ENCODE peak calls at places on chromosomes 5 and 9, in nine cellular contexts. Y, K, H, U, F, C, B, Q and J are unnamed samples. For H3K36me3, the result is how much of the 10 kb centered on the place peaks cover.

GRCh38 chr5:104412649-104413240 is 850.2 kb upstream of the NUDT12 start:
- DNase-seq in Y (peak), K (no peak), H (peak), U (no peak), F (peak), C (peak), B (no peak), Q (no peak), J (no peak)

GRCh38 chr5:1016036-1016435 is 7.4 kb downstream of the NKD2 start:
- DNase-seq in Y (no peak), K (no peak), H (no peak), U (no peak), F (no peak), C (no peak), B (no peak), Q (no peak), J (peak)

GRCh38 chr5:53490747-53491146 is 10.3 kb downstream of the FST start:
- DNase-seq in Y (no peak), K (no peak), H (no peak), U (no peak), F (no peak), C (peak), B (no peak), Q (no peak), J (no peak)

GRCh38 chr9:6779417-6780241 is 21.9 kb downstream of the KDM4C start:
- DNase-seq in Y (peak), K (no peak), H (no peak), U (peak), F (no peak), C (peak), B (no peak), Q (no peak), J (no peak)

GRCh38 chr5:26649000-26649399 is 389.4 kb downstream of the CDH9 start:
- DNase-seq in Y (no peak), K (no peak), H (no peak), U (no peak), F (no peak), C (no peak), B (no peak), Q (no peak), J (no peak)

GRCh38 chr5:180291234-180291940 is 496 bp downstream of the MAPK9 start:
- DNase-seq in Y (peak), K (no peak), H (peak), U (peak), F (peak), C (no peak), B (no peak), Q (peak), J (no peak)

GRCh38 chr9:130501645-130502044 is 56.9 kb downstream of the ASS1 start:
- DNase-seq in Y (no peak), K (no peak), H (no peak), U (no peak), F (no peak), C (no peak), B (no peak), Q (no peak), J (no peak)

GRCh38 chr9:109705515-109705914 is 74.5 kb upstream of the PALM2AKAP2 start:
- DNase-seq in Y (no peak), K (no peak), H (no peak), U (no peak), F (peak), C (peak), B (no peak), Q (no peak), J (no peak)

GRCh38 chr5:4817742-4818141 is 322.4 kb upstream of the ADAMTS16 start:
- DNase-seq in Y (no peak), K (no peak), H (no peak), U (no peak), F (no peak), C (no peak), B (no peak), Q (no peak), J (no peak)

GRCh38 chr9:124384849-124385248 is 30.4 kb downstream of the PSMB7 start:
- DNase-seq in Y (no peak), K (no peak), H (no peak), U (no peak), F (no peak), C (no peak), B (no peak), Q (no peak), J (no peak)

GRCh38 chr9:78714591-78714990 is 417.7 kb downstream of the PSAT1 start:
- DNase-seq in Y (no peak), K (no peak), H (no peak), U (no peak), F (no peak), C (no peak), B (no peak), Q (no peak), J (no peak)

GRCh38 chr5:102799017-102799416 is 43.9 kb downstream of the PAM start:
- DNase-seq in Y (no peak), K (no peak), H (no peak), U (no peak), F (no peak), C (peak), B (no peak), Q (no peak), J (no peak)

GRCh38 chr5:41115281-41115680 is 44.1 kb upstream of the MROH2B start:
- DNase-seq in Y (no peak), K (no peak), H (no peak), U (no peak), F (no peak), C (no peak), B (no peak), Q (no peak), J (no peak)

GRCh38 chr9:86337469-86338107 is 16.6 kb downstream of the TUT7 start:
- DNase-seq in Y (no peak), K (no peak), H (no peak), U (no peak), F (no peak), C (no peak), B (no peak), Q (no peak), J (no peak)

GRCh38 chr9:86342269-86342668 is 11.9 kb downstream of the TUT7 start:
- DNase-seq in Y (no peak), K (no peak), H (no peak), U (no peak), F (no peak), C (no peak), B (no peak), Q (no peak), J (no peak)

GRCh38 chr9:86344818-86345217 is 9.4 kb downstream of the TUT7 start:
- DNase-seq in Y (no peak), K (no peak), H (peak), U (no peak), F (no peak), C (no peak), B (no peak), Q (no peak), J (no peak)

GRCh38 chr9:86341007-86341491 is 13.2 kb downstream of the TUT7 start:
- DNase-seq in Y (no peak), K (no peak), H (no peak), U (no peak), F (no peak), C (peak), B (no peak), Q (no peak), J (no peak)

DNA sequence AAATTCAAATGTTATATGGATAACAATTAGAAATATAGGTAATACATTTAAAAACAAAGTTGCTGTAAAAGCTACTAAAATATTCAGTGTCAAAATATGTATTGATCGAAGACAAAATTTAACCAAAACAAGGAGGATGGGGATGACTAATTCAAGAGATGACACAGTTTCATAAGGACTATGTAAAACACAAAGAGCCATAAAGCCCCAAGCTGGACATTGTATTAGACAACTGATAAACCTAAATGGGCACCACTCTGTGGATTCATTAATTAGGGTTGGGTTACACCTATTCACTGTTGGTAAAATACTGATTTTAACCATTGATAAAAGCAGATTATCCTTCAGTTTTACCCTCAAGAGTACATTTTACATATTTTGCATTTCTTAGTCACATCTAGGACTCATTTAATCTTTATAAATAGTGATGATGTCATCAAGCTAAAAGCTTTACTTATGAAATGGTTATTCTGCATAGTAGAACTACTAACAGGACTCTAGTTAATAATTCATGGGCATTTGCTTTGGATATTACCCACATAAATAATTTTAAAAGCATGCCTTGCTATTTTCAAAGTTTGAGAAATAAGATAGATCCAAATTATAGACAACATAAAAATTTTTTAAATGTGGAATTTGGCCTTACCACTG is 13.7 kb downstream of the TUT7 start:
- DNase-seq in Y (no peak), K (no peak), H (no peak), U (no peak), F (no peak), C (no peak), B (no peak), Q (no peak), J (no peak)
- H3K36me3 ChIP-seq in Y (under half), K (half or more), H (under half), U (half or more), F (under half), C (under half), B (under half), Q (half or more), J (under half)

GRCh38 chr5:153625826-153626354 is 135.4 kb downstream of the GRIA1 start:
- DNase-seq in Y (no peak), K (no peak), H (peak), U (no peak), F (no peak), C (no peak), B (no peak), Q (no peak), J (no peak)

GRCh38 chr5:153619706-153620105 is 129.2 kb downstream of the GRIA1 start:
- DNase-seq in Y (no peak), K (no peak), H (no peak), U (no peak), F (no peak), C (peak), B (no peak), Q (no peak), J (no peak)

GRCh38 chr5:153623906-153624765 is 133.7 kb downstream of the GRIA1 start:
- DNase-seq in Y (no peak), K (no peak), H (peak), U (no peak), F (no peak), C (peak), B (no peak), Q (no peak), J (no peak)

GRCh38 chr5:153626836-153627235 is 136.4 kb downstream of the GRIA1 start:
- DNase-seq in Y (no peak), K (no peak), H (no peak), U (no peak), F (no peak), C (no peak), B (no peak), Q (no peak), J (no peak)

DNA sequence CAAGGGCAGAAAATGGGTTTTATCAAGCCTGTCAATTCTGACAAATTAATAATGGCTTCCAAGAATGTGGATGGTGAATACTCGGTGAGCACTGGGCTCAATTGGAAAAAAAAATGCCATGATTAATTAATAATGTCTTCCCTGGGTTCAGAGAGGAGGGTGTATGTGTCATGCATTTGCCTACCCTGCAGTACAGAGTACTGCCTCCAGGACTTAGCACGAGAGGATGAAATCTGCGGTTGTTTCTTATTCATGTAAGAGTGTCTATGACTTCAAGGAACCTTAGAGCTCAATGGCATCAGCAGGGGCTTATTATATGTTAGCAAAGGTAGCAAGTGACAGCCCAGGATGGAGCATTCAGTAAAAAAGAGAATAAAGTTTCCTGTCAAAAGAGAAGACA is 132.6 kb downstream of the GRIA1 start:
- DNase-seq in Y (no peak), K (no peak), H (no peak), U (no peak), F (no peak), C (no peak), B (no peak), Q (no peak), J (no peak)
- TF ChIP-seq CTCF in Y (no peak), K (no peak), H (no peak), U (no peak), F (peak), C (no peak), B (no peak), Q (no peak), J (no peak)

GRCh38 chr9:96342553-96343245 is 40.7 kb upstream of the HSD17B3 start:
- DNase-seq in Y (no peak), K (no peak), H (no peak), U (no peak), F (no peak), C (no peak), B (no peak), Q (no peak), J (no peak)
- H3K36me3 ChIP-seq in Y (under half), K (under half), H (under half), U (under half), F (under half), C (under half), B (under half), Q (under half), J (under half)

GRCh38 chr9:127805620-127806019 is 2.9 kb downstream of the FPGS start:
- DNase-seq in Y (peak), K (no peak), H (no peak), U (peak), F (peak), C (peak), B (no peak), Q (no peak), J (no peak)
- TF ChIP-seq CTCF in Y (peak), K (no peak), H (no peak), U (peak), F (peak), C (peak), B (no peak), Q (peak), J (no peak)

GRCh38 chr5:31995714-31996113 is 178.4 kb downstream of the GOLPH3 start:
- DNase-seq in Y (no peak), K (no peak), H (no peak), U (no peak), F (no peak), C (no peak), B (no peak), Q (no peak), J (no peak)
- H3K36me3 ChIP-seq in Y (under half), K (under half), H (under half), U (under half), F (under half), C (under half), B (under half), Q (under half), J (under half)

GRCh38 chr5:135009736-135010501 is 24.1 kb downstream of the PITX1 start:
- DNase-seq in Y (no peak), K (no peak), H (no peak), U (no peak), F (no peak), C (no peak), B (no peak), Q (no peak), J (no peak)

GRCh38 chr5:135008981-135009735 is 24.9 kb downstream of the PITX1 start:
- DNase-seq in Y (no peak), K (no peak), H (no peak), U (no peak), F (no peak), C (no peak), B (no peak), Q (no peak), J (no peak)

GRCh38 chr5:135012033-135012588 is 21.9 kb downstream of the PITX1 start:
- DNase-seq in Y (no peak), K (no peak), H (no peak), U (no peak), F (no peak), C (no peak), B (no peak), Q (peak), J (no peak)

GRCh38 chr5:135011355-135012032 is 22.5 kb downstream of the PITX1 start:
- DNase-seq in Y (no peak), K (no peak), H (no peak), U (no peak), F (no peak), C (no peak), B (no peak), Q (peak), J (no peak)

DNA sequence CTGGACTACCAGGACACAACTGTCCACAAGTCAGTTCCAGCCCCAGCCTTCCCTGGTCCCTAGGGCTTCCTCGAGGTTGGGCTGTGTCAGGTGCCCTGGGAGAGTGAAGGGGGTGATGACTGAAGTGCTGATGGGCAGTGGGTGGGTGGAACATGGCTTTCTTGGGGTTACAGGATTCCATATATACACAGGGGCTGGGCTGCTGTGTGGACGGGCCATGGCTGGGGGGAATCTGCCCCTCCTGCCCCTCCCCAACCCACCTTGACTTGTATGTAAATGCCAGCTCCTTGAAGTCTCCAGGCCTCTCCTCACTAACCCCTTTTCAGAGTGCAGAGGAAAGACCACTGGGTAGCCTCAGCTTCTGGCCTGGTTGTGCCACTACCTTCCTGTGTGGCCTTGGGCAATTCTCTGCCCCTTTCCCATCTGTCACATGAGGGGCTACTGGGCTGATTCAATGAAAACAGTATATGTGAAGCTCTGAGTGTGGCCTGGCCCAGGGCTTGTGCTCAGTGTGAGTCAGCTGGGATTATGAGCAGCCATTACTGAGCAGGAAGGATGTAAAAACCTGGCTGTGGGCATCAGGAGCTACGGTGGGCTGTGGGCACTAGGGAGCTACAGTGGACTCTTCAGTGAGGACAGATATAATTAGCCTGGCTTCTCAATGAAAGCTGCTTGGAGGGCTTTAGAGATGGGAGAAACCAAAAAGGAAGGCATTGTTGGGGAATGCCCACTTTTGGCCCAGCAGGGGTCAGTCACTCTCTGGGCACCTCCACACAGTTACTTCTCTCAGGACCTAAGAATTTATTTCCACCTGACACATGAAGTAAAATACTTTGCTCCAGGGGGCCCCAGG is 23.3 kb downstream of the PITX1 start:
- DNase-seq in Y (no peak), K (no peak), H (no peak), U (no peak), F (no peak), C (no peak), B (no peak), Q (peak), J (no peak)
- TF ChIP-seq CTCF in Y (peak), K (no peak), H (no peak), U (no peak), F (no peak), C (peak), B (no peak), Q (no peak), J (peak)

GRCh38 chr5:87390576-87391199 is 22.0 kb downstream of the CCNH start:
- DNase-seq in Y (no peak), K (no peak), H (no peak), U (no peak), F (no peak), C (no peak), B (no peak), Q (no peak), J (no peak)

GRCh38 chr5:87392170-87392569 is 20.6 kb downstream of the CCNH start:
- DNase-seq in Y (no peak), K (no peak), H (no peak), U (no peak), F (no peak), C (no peak), B (no peak), Q (no peak), J (no peak)

GRCh38 chr5:87388129-87388528 is 24.6 kb downstream of the CCNH start:
- DNase-seq in Y (no peak), K (no peak), H (no peak), U (no peak), F (no peak), C (no peak), B (no peak), Q (no peak), J (no peak)

GRCh38 chr5:87390075-87390474 is 22.7 kb downstream of the CCNH start:
- DNase-seq in Y (no peak), K (no peak), H (no peak), U (no peak), F (no peak), C (no peak), B (no peak), Q (no peak), J (no peak)

GRCh38 chr5:87389635-87390034 is 23.1 kb downstream of the CCNH start:
- DNase-seq in Y (no peak), K (no peak), H (no peak), U (no peak), F (no peak), C (no peak), B (no peak), Q (no peak), J (no peak)
- H3K36me3 ChIP-seq in Y (half or more), K (under half), H (under half), U (under half), F (half or more), C (under half), B (under half), Q (half or more), J (under half)